ENCODE peak calls at places on chromosomes 6 and 20, in four cellular contexts. One of them, this sample, is unnamed.

GRCh38 chr20:10971096-10971495 is 297.3 kb upstream of the JAG1 start:
- DNase-seq in Peyer's patch: no peak
- DNase-seq in NCI-H82: no peak
- DNase-seq in C1 segment of cervical spinal cord: no peak
- DNase-seq in this sample: no peak

GRCh38 chr6:133467231-133467981 is 226.2 kb downstream of the EYA4 start:
- DNase-seq in Peyer's patch: no peak
- DNase-seq in NCI-H82: no peak
- DNase-seq in C1 segment of cervical spinal cord: no peak
- DNase-seq in this sample: no peak

GRCh38 chr6:33802186-33803061 is 1.4 kb downstream of the MLN start:
- DNase-seq in Peyer's patch: no peak
- DNase-seq in NCI-H82: no peak
- DNase-seq in C1 segment of cervical spinal cord: no peak
- DNase-seq in this sample: no peak

GRCh38 chr20:62936996-62937352 is 973 bp upstream of the GID8 start:
- DNase-seq in Peyer's patch: no peak
- DNase-seq in NCI-H82: no peak
- DNase-seq in C1 segment of cervical spinal cord: no peak
- DNase-seq in this sample: no peak

GRCh38 chr6:52215787-52216186 is 28.5 kb downstream of the IL17F start:
- DNase-seq in Peyer's patch: no peak
- DNase-seq in NCI-H82: no peak
- DNase-seq in C1 segment of cervical spinal cord: no peak
- DNase-seq in this sample: no peak

GRCh38 chr6:139016337-139017213 is 12.0 kb upstream of the ABRACL start:
- DNase-seq in Peyer's patch: no peak
- DNase-seq in NCI-H82: no peak
- DNase-seq in C1 segment of cervical spinal cord: no peak
- DNase-seq in this sample: no peak

GRCh38 chr20:61263938-61264337 is 11.9 kb downstream of the CDH4 start:
- DNase-seq in Peyer's patch: no peak
- DNase-seq in NCI-H82: no peak
- DNase-seq in C1 segment of cervical spinal cord: no peak
- DNase-seq in this sample: no peak

GRCh38 chr20:25544316-25544715 is 41.0 kb downstream of the NINL start:
- DNase-seq in Peyer's patch: no peak
- DNase-seq in NCI-H82: peak
- DNase-seq in C1 segment of cervical spinal cord: no peak
- DNase-seq in this sample: no peak

GRCh38 chr6:4931530-4932505 is 72.0 kb downstream of the RPP40 start:
- DNase-seq in Peyer's patch: no peak
- DNase-seq in NCI-H82: no peak
- DNase-seq in C1 segment of cervical spinal cord: no peak
- DNase-seq in this sample: no peak

GRCh38 chr6:20933057-20933792 is 399.0 kb downstream of the CDKAL1 start:
- DNase-seq in Peyer's patch: no peak
- DNase-seq in NCI-H82: no peak
- DNase-seq in C1 segment of cervical spinal cord: no peak
- DNase-seq in this sample: no peak

GRCh38 chr6:48135352-48136084 is 24.5 kb upstream of the PTCHD4 start:
- DNase-seq in Peyer's patch: no peak
- DNase-seq in NCI-H82: peak
- DNase-seq in C1 segment of cervical spinal cord: no peak
- DNase-seq in this sample: no peak

GRCh38 chr6:33088258-33088930 is 12.6 kb downstream of the HLA-DPB1 start:
- DNase-seq in Peyer's patch: no peak
- DNase-seq in NCI-H82: no peak
- DNase-seq in C1 segment of cervical spinal cord: no peak
- DNase-seq in this sample: no peak

GRCh38 chr6:40962241-40962640 is 76.8 kb downstream of the UNC5CL start:
- DNase-seq in Peyer's patch: no peak
- DNase-seq in NCI-H82: no peak
- DNase-seq in C1 segment of cervical spinal cord: no peak
- DNase-seq in this sample: no peak

GRCh38 chr20:62319346-62319909 is 16.6 kb downstream of the ADRM1 start:
- DNase-seq in Peyer's patch: no peak
- DNase-seq in NCI-H82: no peak
- DNase-seq in C1 segment of cervical spinal cord: no peak
- DNase-seq in this sample: no peak

GRCh38 chr6:46010771-46011170 is 4.9 kb downstream of the CLIC5 start:
- DNase-seq in Peyer's patch: no peak
- DNase-seq in NCI-H82: no peak
- DNase-seq in C1 segment of cervical spinal cord: no peak
- DNase-seq in this sample: no peak

GRCh38 chr6:110035321-110035720 is 57.2 kb downstream of the GPR6 start:
- DNase-seq in Peyer's patch: no peak
- DNase-seq in NCI-H82: no peak
- DNase-seq in C1 segment of cervical spinal cord: no peak
- DNase-seq in this sample: no peak

This sample was measured in omental fat pad.